ENCODE peak calls at places on chromosomes 6 and 20, in five cellular contexts. H is stimulated activated naive CD8-positive, alpha-beta T cell treated with anti-CD3 and anti-CD28 coated beads, Interleukin-15, Interleukin-2, amounts not matched to agents 100 U/mL and 50 U/mL, for 24 hours; D is HepG2; M is natural killer cell treated with Interleukin-12 subunit alpha and Interleukin-12 subunit beta and Interleukin-15 and Interleukin-18, amount 100 ng/mL, for 72 hours; T is heart right ventricle. K is an unnamed sample.

GRCh38 chr6:37535701-37536461 is 36.2 kb upstream of the CCDC167 start:
- ATAC-seq in H (no peak), M (no peak), T (peak; percentile 48), D (no peak), K (peak; percentile 85)

GRCh38 chr20:13809855-13810254 is 25.0 kb downstream of the NDUFAF5 start:
- ATAC-seq in T (no peak), H (no peak), D (no peak), M (no peak), K (no peak)

GRCh38 chr6:133631421-133631820 is 257.5 kb upstream of the TCF21 start:
- ATAC-seq in M (no peak), H (no peak), T (no peak), D (peak; percentile 72), K (no peak)

GRCh38 chr6:116016846-116017545 is 43.7 kb downstream of the FRK start:
- ATAC-seq in M (no peak), T (peak; percentile 55), D (peak; percentile 81), H (no peak), K (no peak)

GRCh38 chr20:9409352-9409751 is 105.0 kb upstream of the LAMP5 start:
- ATAC-seq in H (no peak), M (no peak), T (no peak), D (no peak), K (no peak)

GRCh38 chr6:71289039-71289801 is 609 bp downstream of the OGFRL1 start:
- ATAC-seq in M (peak; percentile 49), H (peak; percentile 19), T (peak; percentile 34), D (peak; percentile 75), K (peak; percentile 29)

GRCh38 chr6:163414117-163414366 is 476 bp upstream of the QKI start:
- ATAC-seq in M (peak; percentile 72), H (peak; percentile 39), T (no peak), D (no peak), K (peak; percentile 71)

GRCh38 chr20:40433341-40433861 is 255.6 kb downstream of the MAFB start:
- ATAC-seq in H (no peak), D (no peak), M (peak; percentile 48), T (no peak), K (peak; percentile 44)

GRCh38 chr6:3712827-3713226 is 38.7 kb downstream of the PXDC1 start:
- ATAC-seq in H (no peak), D (no peak), M (no peak), T (no peak), K (no peak)

GRCh38 chr6:31446481-31446880 is 43.1 kb downstream of the MICA start:
- ATAC-seq in M (no peak), H (no peak), T (no peak), D (no peak), K (no peak)

GRCh38 chr6:136038531-136038930 is 187.0 kb downstream of the PDE7B start:
- ATAC-seq in D (no peak), T (peak; percentile 1), H (no peak), M (no peak), K (no peak)

GRCh38 chr6:75876152-75876551 is 127.1 kb downstream of the MYO6 start:
- ATAC-seq in T (no peak), H (no peak), M (no peak), D (no peak), K (no peak)

GRCh38 chr6:34926655-34927054 is 37.6 kb downstream of the ANKS1A start:
- ATAC-seq in D (no peak), M (no peak), H (peak; percentile 75), T (no peak), K (no peak)

GRCh38 chr6:160534050-160534696 is 129.9 kb downstream of the LPA start:
- ATAC-seq in T (peak; percentile 42), D (peak; percentile 96), H (peak; percentile 81), M (peak; percentile 85), K (peak; percentile 61)

GRCh38 chr6:56528412-56528841 is 114.3 kb downstream of the DST start:
- ATAC-seq in H (no peak), D (no peak), T (peak; percentile 46), M (no peak), K (no peak)

GRCh38 chr20:50980071-50980681 is 21.6 kb downstream of the MOCS3 start:
- ATAC-seq in D (no peak), T (no peak), H (peak; percentile 92), M (no peak), K (peak; percentile 35)

GRCh38 chr6:5752282-5752681 is 254.4 kb downstream of the NRN1 start:
- ATAC-seq in H (no peak), D (no peak), T (peak; percentile 51), M (no peak), K (no peak)

GRCh38 chr6:24529985-24530384 is 35.2 kb downstream of the ALDH5A1 start:
- ATAC-seq in M (no peak), D (no peak), T (no peak), H (no peak), K (no peak)

GRCh38 chr20:63294536-63294900 is 1.5 kb downstream of the COL20A1 start:
- ATAC-seq in T (no peak), H (no peak), D (no peak), M (no peak), K (no peak)

GRCh38 chr6:15905488-15906392 is 223.1 kb upstream of the MYLIP start:
- ATAC-seq in M (no peak), T (no peak), H (peak; percentile 45), D (no peak), K (peak; percentile 57)

GRCh38 chr20:5569021-5569420 is 181.2 kb upstream of the SHLD1 start:
- ATAC-seq in T (peak; percentile 67), M (no peak), H (peak; percentile 69), D (peak; percentile 94), K (peak; percentile 71)

GRCh38 chr6:163384510-163384909 is 30.0 kb upstream of the QKI start:
- ATAC-seq in M (no peak), T (no peak), H (no peak), D (no peak), K (no peak)

GRCh38 chr6:150511313-150511712 is 88.4 kb upstream of the PLEKHG1 start:
- ATAC-seq in M (no peak), D (no peak), H (no peak), T (no peak), K (no peak)

GRCh38 chr6:39040080-39040673 is 8.4 kb upstream of the GLP1R start:
- ATAC-seq in H (no peak), T (no peak), D (no peak), M (no peak), K (no peak)

GRCh38 chr6:30800876-30801275 is 56.5 kb upstream of the IER3 start:
- ATAC-seq in D (no peak), M (no peak), T (peak; percentile 80), H (no peak), K (no peak)

GRCh38 chr6:144265390-144265789 is 19.7 kb upstream of the UTRN start:
- ATAC-seq in T (peak; percentile 53), D (peak; percentile 58), M (no peak), H (no peak), K (peak; percentile 84)

GRCh38 chr6:71248306-71248705 is 40.3 kb upstream of the OGFRL1 start:
- ATAC-seq in D (no peak), M (peak; percentile 84), H (peak; percentile 40), T (peak; percentile 51), K (peak; percentile 92)

GRCh38 chr6:121143476-121143875 is 190.8 kb downstream of the TBC1D32 start:
- ATAC-seq in M (no peak), D (no peak), T (no peak), H (no peak), K (no peak)

GRCh38 chr20:10731190-10731955 is 57.6 kb upstream of the JAG1 start:
- ATAC-seq in M (no peak), T (no peak), D (no peak), H (no peak), K (no peak)

GRCh38 chr20:35404614-35405259 is 7.0 kb downstream of the UQCC1 start:
- ATAC-seq in D (no peak), M (no peak), H (peak; percentile 66), T (no peak), K (peak; percentile 97)

GRCh38 chr20:1083431-1084080 is 34.8 kb upstream of the PSMF1 start:
- ATAC-seq in T (no peak), H (no peak), M (no peak), D (no peak), K (no peak)

K was measured in stimulated activated memory B cell treated with anti-CD40 and anti-IgM and Interleukin-4, amounts not matched to agents 10 μg/mL and 1 μg/mL and 100 μg/mL, for 72 hours.